ENCODE peak calls at places on chromosome 4, in five cellular contexts. V, R, Y, X and Z are unnamed samples.

GRCh38 chr4:6408263-6408662 is 64.2 kb downstream of the PPP2R2C start:
- DNase-seq in Y (no peak), X (no peak), V (no peak), R (no peak), Z (no peak)

GRCh38 chr4:6109842-6110560 is 90.3 kb downstream of the JAKMIP1 start:
- DNase-seq in Y (no peak), R (no peak), V (no peak), X (peak), Z (no peak)

GRCh38 chr4:138175337-138175794 is 66.8 kb downstream of the SLC7A11 start:
- DNase-seq in V (no peak), X (peak), Y (no peak), R (peak), Z (no peak)

GRCh38 chr4:154164931-154165839 is 326.4 kb downstream of the DCHS2 start:
- DNase-seq in V (no peak), R (peak), X (peak), Y (peak), Z (peak)

GRCh38 chr4:77582151-77582550 is 23.5 kb upstream of the CXCL13 start:
- DNase-seq in R (peak), V (no peak), X (no peak), Y (peak), Z (no peak)

GRCh38 chr4:48127882-48128394 is 6.1 kb downstream of the TXK start:
- DNase-seq in X (peak), V (peak), Y (peak), R (peak), Z (peak)

GRCh38 chr4:117893207-117893606 is 141.1 kb upstream of the NDST3 start:
- DNase-seq in V (no peak), R (no peak), X (no peak), Y (no peak), Z (no peak)

GRCh38 chr4:67103001-67103737 is 442.1 kb downstream of the CENPC start:
- DNase-seq in X (peak), Y (no peak), V (no peak), R (no peak), Z (no peak)

GRCh38 chr4:187027231-187027760 is 303.6 kb upstream of the FAT1 start:
- DNase-seq in R (no peak), V (no peak), Y (peak), X (no peak), Z (no peak)

GRCh38 chr4:168540086-168540864 is 43.4 kb downstream of the PALLD start:
- DNase-seq in R (peak), Y (peak), X (peak), V (no peak), Z (peak)